ENCODE peak calls at places on chromosomes 11 and 22, in seven cellular contexts. One of them, this sample, is unnamed.

GRCh38 chr11:3903207-3903896 is 47.9 kb downstream of the STIM1 start:
- DNase-seq in lower leg skin: no peak
- DNase-seq in bronchial epithelial cell: no peak
- DNase-seq in kidney epithelial cell: no peak
- DNase-seq in GM12864: no peak
- DNase-seq in GM12865: peak; percentile 46
- DNase-seq in AG04450: no peak
- DNase-seq in this sample: no peak

GRCh38 chr11:11982975-11983374 is 25.5 kb downstream of the DKK3 start:
- DNase-seq in kidney epithelial cell: no peak
- DNase-seq in GM12864: no peak
- DNase-seq in bronchial epithelial cell: peak; percentile 47
- DNase-seq in lower leg skin: no peak
- DNase-seq in GM12865: no peak
- DNase-seq in AG04450: no peak
- DNase-seq in this sample: no peak

GRCh38 chr11:78744949-78745348 is 170.3 kb upstream of the NARS2 start:
- DNase-seq in kidney epithelial cell: no peak
- DNase-seq in GM12864: no peak
- DNase-seq in bronchial epithelial cell: no peak
- DNase-seq in GM12865: no peak
- DNase-seq in AG04450: no peak
- DNase-seq in lower leg skin: no peak
- DNase-seq in this sample: no peak

GRCh38 chr11:83827940-83828554 is 541.9 kb upstream of the CCDC90B start:
- DNase-seq in kidney epithelial cell: no peak
- DNase-seq in AG04450: no peak
- DNase-seq in GM12864: no peak
- DNase-seq in lower leg skin: no peak
- DNase-seq in bronchial epithelial cell: peak; percentile 42
- DNase-seq in GM12865: peak; percentile 52
- DNase-seq in this sample: peak; percentile 26

GRCh38 chr11:13073119-13073981 is 64.2 kb downstream of the RASSF10 start:
- DNase-seq in GM12865: peak; percentile 78
- DNase-seq in GM12864: no peak
- DNase-seq in bronchial epithelial cell: peak; percentile 99
- DNase-seq in AG04450: peak; percentile 2
- DNase-seq in lower leg skin: no peak
- DNase-seq in kidney epithelial cell: no peak
- DNase-seq in this sample: no peak

GRCh38 chr11:3703383-3703782 is 32.2 kb upstream of the CHRNA10 start:
- DNase-seq in GM12865: no peak
- DNase-seq in GM12864: no peak
- DNase-seq in AG04450: no peak
- DNase-seq in bronchial epithelial cell: no peak
- DNase-seq in lower leg skin: no peak
- DNase-seq in kidney epithelial cell: no peak
- DNase-seq in this sample: no peak

GRCh38 chr11:1202776-1203504 is 19.9 kb upstream of the MUC5B start:
- DNase-seq in AG04450: no peak
- DNase-seq in kidney epithelial cell: no peak
- DNase-seq in bronchial epithelial cell: no peak
- DNase-seq in GM12864: no peak
- DNase-seq in GM12865: peak; percentile 47
- DNase-seq in lower leg skin: peak; percentile 89
- DNase-seq in this sample: no peak

GRCh38 chr22:39947488-39948216 is 12.5 kb upstream of the TMA7B start:
- DNase-seq in AG04450: no peak
- DNase-seq in bronchial epithelial cell: no peak
- DNase-seq in GM12865: no peak
- DNase-seq in lower leg skin: no peak
- DNase-seq in kidney epithelial cell: no peak
- DNase-seq in GM12864: no peak
- DNase-seq in this sample: no peak

DNA sequence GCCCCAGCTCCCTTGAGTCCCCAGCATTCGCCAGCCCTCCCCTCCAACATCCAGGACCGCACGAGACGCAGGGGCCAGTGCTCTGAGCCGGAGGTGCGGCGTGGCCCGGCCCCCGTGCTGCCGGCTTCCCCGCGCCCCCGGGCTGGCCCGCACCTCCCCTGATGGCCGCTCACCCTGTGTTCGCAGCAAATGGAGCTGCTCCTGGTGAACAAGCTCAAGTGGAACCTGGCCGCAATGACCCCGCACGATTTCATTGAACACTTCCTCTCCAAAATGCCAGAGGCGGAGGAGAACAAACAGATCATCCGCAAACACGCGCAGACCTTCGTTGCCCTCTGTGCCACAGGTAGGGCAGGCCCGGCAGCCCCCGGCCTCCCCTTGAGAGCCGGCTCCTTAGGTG is 2.7 kb downstream of the CCND1 start:
- DNase-seq in GM12865: no peak
- DNase-seq in bronchial epithelial cell: no peak
- DNase-seq in lower leg skin: no peak
- DNase-seq in AG04450: no peak
- DNase-seq in kidney epithelial cell: no peak
- DNase-seq in GM12864: no peak
- DNase-seq in this sample: no peak
- H3K4me3 ChIP-seq in GM12865: no peak overlapping the region
- H3K4me3 ChIP-seq in bronchial epithelial cell: peak overlapping the region; percentile 92
- H3K4me3 ChIP-seq in lower leg skin: no peak overlapping the region
- H3K4me3 ChIP-seq in AG04450: peak overlapping the region; percentile 99
- H3K4me3 ChIP-seq in kidney epithelial cell: peak overlapping the region; percentile 70
- H3K4me3 ChIP-seq in GM12864: no peak overlapping the region
- H3K4me3 ChIP-seq in this sample: peak overlapping the region; percentile 98

GRCh38 chr11:16252373-16252772 is 104.0 kb downstream of the SOX6 start:
- DNase-seq in AG04450: no peak
- DNase-seq in GM12864: no peak
- DNase-seq in GM12865: no peak
- DNase-seq in lower leg skin: no peak
- DNase-seq in bronchial epithelial cell: peak; percentile 5
- DNase-seq in kidney epithelial cell: no peak
- DNase-seq in this sample: no peak
- TF ChIP-seq CTCF in AG04450: peak; percentile 52
- TF ChIP-seq CTCF in GM12864: no peak
- TF ChIP-seq CTCF in GM12865: no peak
- TF ChIP-seq CTCF in lower leg skin: no peak
- TF ChIP-seq CTCF in bronchial epithelial cell: peak; percentile 19
- TF ChIP-seq CTCF in kidney epithelial cell: no peak
- TF ChIP-seq CTCF in this sample: peak; percentile 54

GRCh38 chr11:16969010-16970004 is 44.9 kb downstream of the PLEKHA7 start:
- DNase-seq in kidney epithelial cell: no peak
- DNase-seq in lower leg skin: no peak
- DNase-seq in AG04450: no peak
- DNase-seq in bronchial epithelial cell: peak; percentile 23
- DNase-seq in GM12864: no peak
- DNase-seq in GM12865: no peak
- DNase-seq in this sample: no peak
- H3K4me3 ChIP-seq in kidney epithelial cell: no peak overlapping the region
- H3K4me3 ChIP-seq in lower leg skin: no peak overlapping the region
- H3K4me3 ChIP-seq in AG04450: no peak overlapping the region
- H3K4me3 ChIP-seq in bronchial epithelial cell: no peak overlapping the region
- H3K4me3 ChIP-seq in GM12864: no peak overlapping the region
- H3K4me3 ChIP-seq in GM12865: no peak overlapping the region
- H3K4me3 ChIP-seq in this sample: no peak overlapping the region

GRCh38 chr11:117371453-117371852 is 43.8 kb downstream of the CEP164 start:
- DNase-seq in GM12864: no peak
- DNase-seq in GM12865: no peak
- DNase-seq in bronchial epithelial cell: no peak
- DNase-seq in lower leg skin: no peak
- DNase-seq in AG04450: no peak
- DNase-seq in kidney epithelial cell: no peak
- DNase-seq in this sample: no peak

GRCh38 chr11:117369521-117369920 is 41.9 kb downstream of the CEP164 start:
- DNase-seq in lower leg skin: no peak
- DNase-seq in AG04450: no peak
- DNase-seq in GM12865: no peak
- DNase-seq in kidney epithelial cell: no peak
- DNase-seq in bronchial epithelial cell: no peak
- DNase-seq in GM12864: no peak
- DNase-seq in this sample: no peak

GRCh38 chr11:117366875-117367274 is 39.2 kb downstream of the CEP164 start:
- DNase-seq in bronchial epithelial cell: no peak
- DNase-seq in GM12864: no peak
- DNase-seq in lower leg skin: no peak
- DNase-seq in kidney epithelial cell: no peak
- DNase-seq in GM12865: no peak
- DNase-seq in AG04450: no peak
- DNase-seq in this sample: no peak

GRCh38 chr11:117361432-117361831 is 33.8 kb downstream of the CEP164 start:
- DNase-seq in bronchial epithelial cell: no peak
- DNase-seq in AG04450: no peak
- DNase-seq in GM12864: no peak
- DNase-seq in GM12865: no peak
- DNase-seq in kidney epithelial cell: no peak
- DNase-seq in lower leg skin: no peak
- DNase-seq in this sample: no peak

DNA sequence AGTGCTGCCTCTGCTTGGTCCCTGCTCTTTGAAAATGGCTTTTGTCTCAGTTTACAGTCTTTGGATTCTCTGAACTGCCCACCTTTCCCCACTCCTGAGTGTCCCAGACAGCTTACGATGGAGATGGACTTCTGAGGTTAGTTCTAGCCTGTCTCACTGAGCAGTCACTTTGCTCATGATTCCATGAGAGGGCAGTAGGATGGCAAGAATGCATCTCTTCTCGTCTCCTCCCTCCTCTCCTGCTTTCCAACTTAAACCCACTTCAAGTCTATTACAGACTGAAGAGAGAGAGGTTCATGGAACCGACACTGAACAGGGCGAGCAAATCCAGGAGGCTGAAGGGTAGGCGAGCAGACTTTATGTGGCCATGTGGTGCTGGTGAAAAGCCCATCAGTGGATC is 38.5 kb downstream of the CEP164 start:
- DNase-seq in kidney epithelial cell: no peak
- DNase-seq in lower leg skin: no peak
- DNase-seq in bronchial epithelial cell: no peak
- DNase-seq in GM12864: no peak
- DNase-seq in GM12865: no peak
- DNase-seq in AG04450: no peak
- DNase-seq in this sample: no peak
- TF ChIP-seq CTCF in kidney epithelial cell: no peak
- TF ChIP-seq CTCF in lower leg skin: no peak
- TF ChIP-seq CTCF in bronchial epithelial cell: no peak
- TF ChIP-seq CTCF in GM12864: no peak
- TF ChIP-seq CTCF in GM12865: no peak
- TF ChIP-seq CTCF in AG04450: no peak
- TF ChIP-seq CTCF in this sample: peak; percentile 19

DNA sequence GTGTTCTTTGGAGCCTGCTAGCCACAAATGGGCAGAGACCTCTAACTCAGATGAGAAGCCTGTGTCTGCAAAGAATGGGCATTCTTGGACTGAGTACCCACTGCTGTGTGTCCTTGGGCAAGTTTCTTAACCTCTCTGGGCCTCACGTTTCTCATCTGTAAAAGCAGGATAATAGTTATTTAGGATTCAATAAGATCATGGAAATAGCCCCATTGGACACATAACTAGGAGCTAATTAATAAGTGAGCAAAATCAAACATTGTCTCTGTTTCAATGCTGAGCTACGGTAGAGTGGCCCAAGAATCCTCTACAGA is 61.2 kb upstream of the WNT7B start:
- DNase-seq in GM12864: no peak
- DNase-seq in kidney epithelial cell: no peak
- DNase-seq in AG04450: no peak
- DNase-seq in lower leg skin: no peak
- DNase-seq in bronchial epithelial cell: no peak
- DNase-seq in GM12865: no peak
- DNase-seq in this sample: no peak
- H3K4me3 ChIP-seq in GM12864: no peak overlapping the region
- H3K4me3 ChIP-seq in kidney epithelial cell: no peak overlapping the region
- H3K4me3 ChIP-seq in AG04450: no peak overlapping the region
- H3K4me3 ChIP-seq in lower leg skin: no peak overlapping the region
- H3K4me3 ChIP-seq in bronchial epithelial cell: no peak overlapping the region
- H3K4me3 ChIP-seq in GM12865: no peak overlapping the region
- H3K4me3 ChIP-seq in this sample: no peak overlapping the region

GRCh38 chr11:47234669-47235075 is 13.9 kb downstream of the ACP2 start:
- DNase-seq in bronchial epithelial cell: no peak
- DNase-seq in kidney epithelial cell: no peak
- DNase-seq in GM12865: no peak
- DNase-seq in lower leg skin: no peak
- DNase-seq in AG04450: no peak
- DNase-seq in GM12864: no peak
- DNase-seq in this sample: no peak

GRCh38 chr11:47236482-47236881 is 12.1 kb downstream of the ACP2 start:
- DNase-seq in GM12865: no peak
- DNase-seq in kidney epithelial cell: no peak
- DNase-seq in lower leg skin: no peak
- DNase-seq in AG04450: no peak
- DNase-seq in bronchial epithelial cell: peak; percentile 58
- DNase-seq in GM12864: no peak
- DNase-seq in this sample: no peak

GRCh38 chr11:47233051-47233450 is 15.6 kb downstream of the ACP2 start:
- DNase-seq in lower leg skin: no peak
- DNase-seq in kidney epithelial cell: no peak
- DNase-seq in AG04450: no peak
- DNase-seq in bronchial epithelial cell: no peak
- DNase-seq in GM12865: no peak
- DNase-seq in GM12864: no peak
- DNase-seq in this sample: no peak

GRCh38 chr11:47235163-47235562 is 13.5 kb downstream of the ACP2 start:
- DNase-seq in kidney epithelial cell: no peak
- DNase-seq in AG04450: no peak
- DNase-seq in lower leg skin: no peak
- DNase-seq in GM12864: no peak
- DNase-seq in GM12865: no peak
- DNase-seq in bronchial epithelial cell: no peak
- DNase-seq in this sample: no peak

GRCh38 chr11:47233989-47234668 is 14.5 kb downstream of the ACP2 start:
- DNase-seq in bronchial epithelial cell: peak; percentile 72
- DNase-seq in lower leg skin: peak; percentile 85
- DNase-seq in GM12865: no peak
- DNase-seq in AG04450: no peak
- DNase-seq in kidney epithelial cell: no peak
- DNase-seq in GM12864: no peak
- DNase-seq in this sample: no peak
- TF ChIP-seq CTCF in bronchial epithelial cell: peak; percentile 30
- TF ChIP-seq CTCF in lower leg skin: no peak
- TF ChIP-seq CTCF in GM12865: no peak
- TF ChIP-seq CTCF in AG04450: peak; percentile 48
- TF ChIP-seq CTCF in kidney epithelial cell: peak; percentile 20
- TF ChIP-seq CTCF in GM12864: no peak
- TF ChIP-seq CTCF in this sample: peak; percentile 24